ENCODE peak calls at places on chromosomes 2 and 18, in eight cellular contexts. R is fibroblast of lung, F is lung, M is cardiac muscle cell, U is heart left ventricle, G is esophagus squamous epithelium, W is A549, K is neuronal stem cell. I is an unnamed sample.

GRCh38 chr2:216394888-216395287 is 17.4 kb upstream of the SMARCAL1 start:
- DNase-seq in R (no peak), F (no peak), M (no peak), U (no peak), G (no peak), W (no peak), K (no peak), I (no peak)

GRCh38 chr2:16773080-16773713 is 107.6 kb upstream of the CYRIA start:
- DNase-seq in R (peak; percentile 51), F (no peak), M (peak; percentile 77), U (peak; percentile 12), G (no peak), W (peak; percentile 31), K (peak; percentile 62), I (no peak)

GRCh38 chr18:79953921-79954651 is 2.6 kb upstream of the SLC66A2 start:
- DNase-seq in R (no peak), F (peak; percentile 62), M (no peak), U (no peak), G (no peak), W (no peak), K (no peak), I (peak; percentile 63)

GRCh38 chr2:207394203-207394741 is 135.5 kb upstream of the CREB1 start:
- DNase-seq in R (peak; percentile 53), F (no peak), M (no peak), U (no peak), G (no peak), W (no peak), K (no peak), I (no peak)

GRCh38 chr2:884027-884748 is 66.5 kb upstream of the SNTG2 start:
- DNase-seq in R (no peak), F (no peak), M (no peak), U (no peak), G (no peak), W (no peak), K (no peak), I (no peak)

GRCh38 chr2:18949871-18950597 is 360.7 kb upstream of the NT5C1B start:
- DNase-seq in R (peak; percentile 86), F (no peak), M (no peak), U (no peak), G (no peak), W (peak; percentile 31), K (no peak), I (no peak)

GRCh38 chr2:105536175-105536574 is 137.3 kb upstream of the FHL2 start:
- DNase-seq in R (no peak), F (peak; percentile 18), M (no peak), U (no peak), G (no peak), W (no peak), K (no peak), I (no peak)

GRCh38 chr2:233015048-233015645 is 2.1 kb upstream of the NGEF start:
- DNase-seq in R (no peak), F (no peak), M (no peak), U (no peak), G (no peak), W (no peak), K (no peak), I (peak; percentile 5)

GRCh38 chr2:217805679-217806479 is 196.9 kb downstream of the TNS1 start:
- DNase-seq in R (no peak), F (no peak), M (no peak), U (no peak), G (no peak), W (no peak), K (no peak), I (no peak)

GRCh38 chr2:159959136-159959535 is 103.3 kb downstream of the PLA2R1 start:
- DNase-seq in R (no peak), F (no peak), M (no peak), U (no peak), G (no peak), W (no peak), K (no peak), I (no peak)

GRCh38 chr2:132403176-132403575 is 13.4 kb upstream of the GPR39 start:
- DNase-seq in R (no peak), F (no peak), M (no peak), U (no peak), G (no peak), W (no peak), K (no peak), I (no peak)

GRCh38 chr18:58005036-58005435 is 39.0 kb upstream of the NEDD4L start:
- DNase-seq in R (peak; percentile 69), F (no peak), M (no peak), U (no peak), G (no peak), W (no peak), K (no peak), I (no peak)
- H3K27ac ChIP-seq in R (peak overlapping the region; percentile 63), F (no peak overlapping the region), M (no peak overlapping the region), U (no peak overlapping the region), G (no peak overlapping the region), W (peak overlapping the region; percentile 86), K (no peak overlapping the region), I (no peak overlapping the region)

GRCh38 chr2:124520953-124521352 is 495.9 kb downstream of the CNTNAP5 start:
- DNase-seq in R (no peak), F (no peak), M (no peak), U (no peak), G (no peak), W (no peak), K (no peak), I (no peak)

GRCh38 chr2:124530203-124530602 is 505.1 kb downstream of the CNTNAP5 start:
- DNase-seq in R (no peak), F (no peak), M (no peak), U (no peak), G (no peak), W (no peak), K (no peak), I (no peak)

GRCh38 chr2:124524155-124524910 is 499.2 kb downstream of the CNTNAP5 start:
- DNase-seq in R (no peak), F (no peak), M (no peak), U (no peak), G (no peak), W (no peak), K (no peak), I (no peak)
- H3K27ac ChIP-seq in R (no peak overlapping the region), F (no peak overlapping the region), M (no peak overlapping the region), U (no peak overlapping the region), G (no peak overlapping the region), W (no peak overlapping the region), K (no peak overlapping the region), I (no peak overlapping the region)

GRCh38 chr2:111701266-111701665 is 182.7 kb downstream of the ANAPC1 start:
- DNase-seq in R (peak; percentile 25), F (no peak), M (no peak), U (no peak), G (no peak), W (no peak), K (no peak), I (no peak)
- H3K27ac ChIP-seq in R (no peak overlapping the region), F (no peak overlapping the region), M (no peak overlapping the region), U (no peak overlapping the region), G (peak overlapping the region; percentile 87), W (peak overlapping the region; percentile 88), K (no peak overlapping the region), I (no peak overlapping the region)

GRCh38 chr2:58635801-58636375 is 394.8 kb upstream of the FANCL start:
- DNase-seq in R (no peak), F (no peak), M (no peak), U (no peak), G (no peak), W (no peak), K (no peak), I (no peak)
- H3K27ac ChIP-seq in R (no peak overlapping the region), F (no peak overlapping the region), M (no peak overlapping the region), U (no peak overlapping the region), G (no peak overlapping the region), W (no peak overlapping the region), K (no peak overlapping the region), I (no peak overlapping the region)

GRCh38 chr2:231704017-231704416 is 4.3 kb upstream of the PTMA start:
- DNase-seq in R (no peak), F (no peak), M (no peak), U (no peak), G (no peak), W (no peak), K (no peak), I (no peak)
- H3K27ac ChIP-seq in R (no peak overlapping the region), F (no peak overlapping the region), M (no peak overlapping the region), U (no peak overlapping the region), G (no peak overlapping the region), W (no peak overlapping the region), K (no peak overlapping the region), I (no peak overlapping the region)

I was measured in coronary artery.